ENCODE peak calls at places on chromosomes 3 and 15, in four cellular contexts. M, X, F and D are unnamed samples. For H3K27me3, the result is how much of the 10 kb centered on the place peaks cover.

GRCh38 chr15:77659350-77660321 is 26.9 kb upstream of the LINGO1 start:
- DNase-seq in M (no peak), X (peak), F (no peak), D (peak)

GRCh38 chr3:119937229-119937628 is 155.3 kb downstream of the NR1I2 start:
- DNase-seq in M (no peak), X (no peak), F (no peak), D (peak)

GRCh38 chr3:132285620-132285945 is 31.6 kb upstream of the ACP3 start:
- DNase-seq in M (no peak), X (no peak), F (no peak), D (peak)

GRCh38 chr3:193992062-193992461 is 143.9 kb upstream of the HES1 start:
- DNase-seq in M (no peak), X (no peak), F (no peak), D (no peak)

GRCh38 chr3:176978441-176978840 is 218.8 kb downstream of the TBL1XR1 start:
- DNase-seq in M (no peak), X (no peak), F (no peak), D (no peak)

GRCh38 chr3:101976473-101976872 is 127.2 kb downstream of the NFKBIZ start:
- DNase-seq in M (no peak), X (no peak), F (no peak), D (peak)

GRCh38 chr3:45078910-45079522 is 52.9 kb downstream of the CLEC3B start:
- DNase-seq in M (no peak), X (no peak), F (no peak), D (peak)

GRCh38 chr3:152574461-152575079 is 260.4 kb upstream of the P2RY1 start:
- DNase-seq in M (no peak), X (peak), F (no peak), D (peak)

GRCh38 chr15:39784125-39784524 is 1.5 kb upstream of the FSIP1 start:
- DNase-seq in M (no peak), X (no peak), F (no peak), D (peak)

GRCh38 chr15:58758141-58758540 is 8.6 kb upstream of the ADAM10 start:
- DNase-seq in M (no peak), X (no peak), F (no peak), D (peak)

GRCh38 chr15:67146875-67147381 is 81.5 kb downstream of the SMAD3 start:
- DNase-seq in M (no peak), X (no peak), F (no peak), D (peak)

GRCh38 chr3:172646439-172647015 is 64.3 kb downstream of the NCEH1 start:
- DNase-seq in M (no peak), X (no peak), F (no peak), D (peak)

GRCh38 chr15:98635848-98636247 is 12.5 kb upstream of the IGF1R start:
- DNase-seq in M (no peak), X (no peak), F (no peak), D (no peak)

GRCh38 chr3:31311571-31311970 is 221.2 kb upstream of the STT3B start:
- DNase-seq in M (no peak), X (no peak), F (no peak), D (no peak)

GRCh38 chr3:133532951-133533350 is 40.5 kb upstream of the CDV3 start:
- DNase-seq in M (no peak), X (no peak), F (no peak), D (peak)

GRCh38 chr3:105827959-105828358 is 40.9 kb downstream of the CBLB start:
- DNase-seq in M (no peak), X (peak), F (no peak), D (peak)

GRCh38 chr3:146470424-146470990 is 1.1 kb upstream of the PLSCR2 start:
- DNase-seq in M (no peak), X (no peak), F (no peak), D (no peak)

GRCh38 chr3:29932662-29933316 is 651.9 kb downstream of the RBMS3 start:
- DNase-seq in M (no peak), X (no peak), F (no peak), D (no peak)

GRCh38 chr3:49803464-49804140 is 541 bp downstream of the INKA1 start:
- DNase-seq in M (peak), X (no peak), F (no peak), D (peak)

GRCh38 chr3:193620650-193621049 is 27.6 kb downstream of the OPA1 start:
- DNase-seq in M (no peak), X (no peak), F (no peak), D (peak)

GRCh38 chr3:125185758-125186245 is 26.7 kb downstream of the SLC12A8 start:
- DNase-seq in M (no peak), X (no peak), F (no peak), D (no peak)

GRCh38 chr15:36882487-36883108 is 217.8 kb downstream of the MEIS2 start:
- DNase-seq in M (no peak), X (no peak), F (no peak), D (peak)

DNA sequence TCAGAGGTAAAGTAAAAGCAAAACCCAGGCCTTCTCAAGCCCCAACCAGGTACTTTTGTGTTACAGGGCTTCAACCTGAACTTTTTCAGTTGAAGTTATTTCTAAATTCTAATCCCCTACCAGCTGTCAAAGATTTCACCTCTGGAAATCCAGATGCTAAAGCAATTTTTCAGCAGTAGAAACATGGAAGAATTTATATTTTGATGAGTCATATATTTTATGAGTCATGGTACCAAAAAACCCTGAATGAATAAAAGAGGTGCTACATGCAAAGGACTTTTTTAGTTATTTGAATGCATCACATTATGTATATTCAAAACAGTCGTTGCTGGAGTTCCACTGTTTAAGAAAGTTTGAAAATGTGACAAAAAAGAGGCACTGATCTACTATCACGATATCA is 96.0 kb upstream of the ZNF385D start:
- DNase-seq in M (no peak), X (no peak), F (no peak), D (peak)
- H3K27ac ChIP-seq in M (no peak), X (no peak), F (no peak), D (no peak)

DNA sequence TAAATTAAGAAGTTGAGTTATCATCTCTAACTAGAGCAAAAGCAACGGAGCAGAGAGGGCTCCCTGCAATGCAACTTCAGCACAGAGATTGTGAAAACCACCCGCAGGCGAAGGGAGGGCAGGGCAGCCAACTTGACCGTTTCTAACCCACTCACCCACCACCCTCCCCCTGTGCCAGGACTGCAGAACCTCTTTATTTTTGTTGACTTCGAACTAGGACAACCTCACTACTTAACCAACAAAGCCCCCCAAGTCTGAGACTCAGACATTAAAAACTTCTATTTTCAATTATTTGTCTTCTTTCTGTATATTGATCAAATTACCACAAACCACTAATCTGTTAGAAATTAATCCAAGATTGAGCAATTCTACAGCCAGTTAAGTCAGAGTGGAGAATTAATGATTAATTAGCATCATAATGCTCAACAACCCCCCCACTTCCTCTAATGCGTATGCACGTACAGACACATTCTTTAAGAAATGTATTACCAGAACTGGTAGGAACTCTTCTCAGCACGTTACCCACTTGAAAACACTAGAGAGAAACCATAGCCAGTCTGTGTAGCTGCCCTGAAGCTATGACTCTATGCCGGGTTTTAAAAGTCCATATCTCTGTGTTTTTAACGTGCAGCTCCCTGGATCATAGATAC is 2.0 kb downstream of the MGLL start:
- DNase-seq in M (no peak), X (no peak), F (no peak), D (peak)
- H3K4me3 ChIP-seq in M (no peak), X (no peak), F (peak), D (peak)

DNA sequence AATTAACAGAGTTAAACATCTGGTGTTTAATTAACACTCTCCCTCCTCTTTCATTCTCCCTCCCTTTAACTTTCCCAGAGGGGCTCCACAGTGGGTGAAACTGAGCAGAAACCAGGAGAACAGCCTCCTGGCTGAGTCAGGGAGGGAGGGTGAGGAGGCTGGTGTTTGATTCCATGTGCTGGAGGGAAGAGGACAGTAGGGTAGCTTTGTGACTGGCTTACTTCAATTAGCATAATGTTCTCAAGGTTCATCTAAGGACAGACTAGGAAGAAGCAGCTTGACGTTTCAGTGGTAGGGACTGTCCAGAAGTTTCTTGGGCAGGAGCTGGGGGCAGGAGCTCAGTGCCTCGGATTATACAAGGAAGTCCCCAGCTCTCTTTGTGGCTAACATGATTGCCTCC is 62.7 kb downstream of the SEMA5B start:
- DNase-seq in M (no peak), X (no peak), F (no peak), D (no peak)
- H3K27me3 ChIP-seq in M (under half), X (under half), F (under half), D (under half)

GRCh38 chr15:84821501-84822021 is 4.4 kb downstream of the ALPK3 start:
- DNase-seq in M (peak), X (peak), F (no peak), D (no peak)
- H3K27ac ChIP-seq in M (no peak), X (no peak), F (peak), D (no peak)

DNA sequence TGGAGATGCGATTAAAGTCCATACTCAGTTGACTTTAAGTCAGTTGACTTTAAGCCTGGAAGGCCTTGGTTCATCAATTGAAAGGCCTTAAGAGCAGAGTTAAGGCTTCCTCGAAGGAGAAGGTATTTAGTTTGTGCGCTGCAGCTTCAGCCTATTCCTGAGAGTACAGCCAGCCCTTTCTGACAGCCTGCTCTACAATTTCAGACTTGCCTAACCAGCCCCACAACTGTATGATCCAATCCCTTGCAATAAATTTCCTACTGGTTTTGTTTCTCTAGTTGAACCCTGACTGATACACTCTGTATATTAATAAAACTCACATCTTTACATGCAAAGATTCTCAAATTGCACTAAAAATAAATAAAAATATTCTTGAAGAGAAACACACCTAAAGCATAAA is 66.1 kb upstream of the RORA start:
- DNase-seq in M (no peak), X (no peak), F (no peak), D (no peak)
- H3K4me3 ChIP-seq in M (no peak), X (no peak), F (no peak), D (no peak)

GRCh38 chr15:19984101-19984500 is 557.5 kb downstream of the GOLGA6L6 start:
- DNase-seq in M (no peak), X (no peak), F (no peak), D (no peak)
- H3K27me3 ChIP-seq in M (under half), X (under half), F (under half), D (under half)

DNA sequence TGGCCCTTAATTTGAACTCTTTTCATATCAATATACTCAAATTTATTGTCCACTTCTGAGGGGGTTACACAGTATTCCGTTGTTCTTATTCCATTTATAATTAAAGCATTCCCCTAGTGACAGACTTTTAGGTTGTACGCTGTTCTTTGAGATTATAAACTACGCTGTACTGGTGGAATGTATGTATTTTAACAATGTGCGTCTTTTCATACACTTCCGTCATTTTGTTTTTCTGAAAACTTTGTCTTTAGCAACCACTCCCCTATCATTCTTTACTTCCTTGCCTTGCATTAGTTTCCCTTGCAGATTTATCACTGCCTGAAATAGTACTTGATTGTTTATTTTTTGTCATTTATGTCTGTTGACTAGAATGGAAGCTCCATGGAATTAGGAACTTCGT is 137.0 kb downstream of the THRB start:
- DNase-seq in M (no peak), X (no peak), F (no peak), D (no peak)
- H3K27ac ChIP-seq in M (no peak), X (no peak), F (peak), D (no peak)

DNA sequence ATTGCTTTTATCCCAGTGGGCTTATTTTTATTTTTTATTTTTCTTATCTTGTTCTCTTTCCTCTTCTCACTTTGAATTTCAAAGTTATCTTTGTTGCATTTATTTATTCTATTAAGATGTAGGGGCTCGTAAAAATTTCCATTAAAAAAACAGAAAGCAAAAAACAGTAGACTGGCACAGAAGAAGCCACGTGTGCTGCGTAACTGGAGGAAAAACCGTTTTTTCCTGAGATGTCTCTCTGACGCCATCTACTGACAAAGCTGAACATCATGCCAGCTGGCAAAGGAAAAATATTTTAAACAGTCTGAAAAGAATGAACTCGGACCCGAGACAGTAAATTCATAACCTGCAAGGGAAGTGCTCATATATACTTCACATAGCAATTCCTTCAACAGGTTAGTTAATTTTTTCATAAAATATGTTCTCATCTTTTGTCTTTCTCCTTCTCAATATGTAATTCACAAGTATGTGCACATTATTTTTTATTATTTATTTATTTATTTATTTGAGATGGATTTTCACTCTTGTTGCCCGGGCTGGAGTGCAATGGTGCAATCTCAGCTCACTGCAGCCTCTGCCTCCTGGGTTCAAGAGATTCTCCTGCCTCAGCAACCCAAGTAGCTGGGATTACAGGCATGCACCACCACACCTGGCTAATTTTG is 10.5 kb upstream of the MFSD1 start:
- DNase-seq in M (no peak), X (no peak), F (no peak), D (peak)
- H3K4me3 ChIP-seq in M (no peak), X (peak), F (peak), D (peak)

GRCh38 chr15:93088200-93088980 is 621 bp downstream of the RGMA start:
- DNase-seq in M (peak), X (peak), F (no peak), D (peak)
- H3K27me3 ChIP-seq in M (half or more), X (under half), F (under half), D (under half)